ENCODE peak calls at places on chromosomes 7 and 10, in five cellular contexts. One of them, this sample, is unnamed.
A peak's percentile ranks its signal among the peaks of the same experiment; 100 is the strongest.

GRCh38 chr10:69558559-69558958 is 14.7 kb downstream of the NEUROG3 start:
- DNase-seq in tibial nerve: no peak
- DNase-seq in GM04504: no peak
- DNase-seq in stimulated activated CD4-positive, alpha-beta T cell treated with anti-CD3 and anti-CD28 coated beads, Interleukin-12 subunit alpha, Interleukin-12 subunit beta, amount 100 ng/mL, for 4 hours: no peak
- DNase-seq in fibroblast of the conjunctiva: no peak
- DNase-seq in this sample: no peak

GRCh38 chr7:138157702-138158101 is 81.4 kb downstream of the AKR1D1 start:
- DNase-seq in GM04504: no peak
- DNase-seq in tibial nerve: no peak
- DNase-seq in fibroblast of the conjunctiva: no peak
- DNase-seq in stimulated activated CD4-positive, alpha-beta T cell treated with anti-CD3 and anti-CD28 coated beads, Interleukin-12 subunit alpha, Interleukin-12 subunit beta, amount 100 ng/mL, for 4 hours: no peak
- DNase-seq in this sample: no peak

GRCh38 chr7:205117-206010 is 13.0 kb downstream of the FAM20C start:
- DNase-seq in stimulated activated CD4-positive, alpha-beta T cell treated with anti-CD3 and anti-CD28 coated beads, Interleukin-12 subunit alpha, Interleukin-12 subunit beta, amount 100 ng/mL, for 4 hours: no peak
- DNase-seq in tibial nerve: no peak
- DNase-seq in fibroblast of the conjunctiva: no peak
- DNase-seq in GM04504: no peak
- DNase-seq in this sample: no peak

GRCh38 chr10:69045441-69046300 is 42.2 kb upstream of the SRGN start:
- DNase-seq in fibroblast of the conjunctiva: no peak
- DNase-seq in stimulated activated CD4-positive, alpha-beta T cell treated with anti-CD3 and anti-CD28 coated beads, Interleukin-12 subunit alpha, Interleukin-12 subunit beta, amount 100 ng/mL, for 4 hours: no peak
- DNase-seq in tibial nerve: no peak
- DNase-seq in GM04504: no peak
- DNase-seq in this sample: peak; percentile 26

GRCh38 chr10:126270116-126270515 is 118.2 kb downstream of the ADAM12 start:
- DNase-seq in stimulated activated CD4-positive, alpha-beta T cell treated with anti-CD3 and anti-CD28 coated beads, Interleukin-12 subunit alpha, Interleukin-12 subunit beta, amount 100 ng/mL, for 4 hours: no peak
- DNase-seq in tibial nerve: no peak
- DNase-seq in GM04504: peak; percentile 69
- DNase-seq in fibroblast of the conjunctiva: no peak
- DNase-seq in this sample: no peak

GRCh38 chr7:90579181-90579688 is 16.9 kb upstream of the CDK14 start:
- DNase-seq in tibial nerve: no peak
- DNase-seq in GM04504: peak; percentile 58
- DNase-seq in stimulated activated CD4-positive, alpha-beta T cell treated with anti-CD3 and anti-CD28 coated beads, Interleukin-12 subunit alpha, Interleukin-12 subunit beta, amount 100 ng/mL, for 4 hours: no peak
- DNase-seq in fibroblast of the conjunctiva: no peak
- DNase-seq in this sample: no peak

GRCh38 chr7:40058636-40059035 is 75.8 kb downstream of the MPLKIP start:
- DNase-seq in tibial nerve: no peak
- DNase-seq in fibroblast of the conjunctiva: no peak
- DNase-seq in stimulated activated CD4-positive, alpha-beta T cell treated with anti-CD3 and anti-CD28 coated beads, Interleukin-12 subunit alpha, Interleukin-12 subunit beta, amount 100 ng/mL, for 4 hours: no peak
- DNase-seq in GM04504: no peak
- DNase-seq in this sample: no peak

GRCh38 chr10:48700493-48700892 is 15.8 kb downstream of the WDFY4 start:
- DNase-seq in GM04504: no peak
- DNase-seq in fibroblast of the conjunctiva: no peak
- DNase-seq in tibial nerve: no peak
- DNase-seq in stimulated activated CD4-positive, alpha-beta T cell treated with anti-CD3 and anti-CD28 coated beads, Interleukin-12 subunit alpha, Interleukin-12 subunit beta, amount 100 ng/mL, for 4 hours: no peak
- DNase-seq in this sample: no peak

GRCh38 chr7:150811-151221 is 41.6 kb upstream of the FAM20C start:
- DNase-seq in tibial nerve: no peak
- DNase-seq in stimulated activated CD4-positive, alpha-beta T cell treated with anti-CD3 and anti-CD28 coated beads, Interleukin-12 subunit alpha, Interleukin-12 subunit beta, amount 100 ng/mL, for 4 hours: no peak
- DNase-seq in GM04504: no peak
- DNase-seq in fibroblast of the conjunctiva: no peak
- DNase-seq in this sample: no peak

GRCh38 chr7:93697901-93698300 is 123.4 kb upstream of the CALCR start:
- DNase-seq in stimulated activated CD4-positive, alpha-beta T cell treated with anti-CD3 and anti-CD28 coated beads, Interleukin-12 subunit alpha, Interleukin-12 subunit beta, amount 100 ng/mL, for 4 hours: no peak
- DNase-seq in fibroblast of the conjunctiva: no peak
- DNase-seq in GM04504: no peak
- DNase-seq in tibial nerve: no peak
- DNase-seq in this sample: no peak

This sample was measured in GM18507.